ENCODE peak calls at places on chromosomes 12 and 14, in ten cellular contexts. Z is pancreas; Q is epithelial cell of proximal tubule; E is activated CD8-positive, alpha-beta T cell treated with anti-CD3 and anti-CD28 coated beads for 36 hours; N is stomach; T is GM12878; K is GM12865; O is fibroblast of mammary gland; Y is endothelial cell; C is foreskin fibroblast. D is an unnamed sample.

GRCh38 chr12:138898-139534 is 72.4 kb downstream of the IQSEC3 start:
- DNase-seq in Z (no peak), Q (no peak), E (peak; percentile 72), N (no peak), T (no peak), K (no peak), O (peak; percentile 23), Y (no peak), C (no peak), D (peak; percentile 45)

GRCh38 chr12:50221228-50222008 is 54.2 kb upstream of the CERS5 start:
- DNase-seq in Z (no peak), Q (no peak), E (no peak), N (no peak), T (peak; percentile 53), K (peak; percentile 64), O (peak; percentile 96), Y (no peak), C (peak; percentile 83), D (peak; percentile 94)

GRCh38 chr14:59463773-59464650 is 1.2 kb downstream of the GPR135 start:
- DNase-seq in Z (peak; percentile 38), Q (no peak), E (peak; percentile 64), N (no peak), T (no peak), K (peak; percentile 67), O (no peak), Y (peak; percentile 24), C (peak; percentile 40), D (peak; percentile 47)

GRCh38 chr12:53624453-53624852 is 1.7 kb downstream of the ATF7 start:
- DNase-seq in Z (no peak), Q (no peak), E (no peak), N (no peak), T (no peak), K (no peak), O (peak; percentile 44), Y (no peak), C (no peak), D (peak; percentile 61)

GRCh38 chr14:91919814-91920213 is 27.7 kb downstream of the FBLN5 start:
- DNase-seq in Z (no peak), Q (no peak), E (no peak), N (no peak), T (no peak), K (no peak), O (peak; percentile 79), Y (no peak), C (peak; percentile 63), D (peak; percentile 76)

GRCh38 chr14:91245029-91245428 is 525 bp upstream of the GPR68 start:
- DNase-seq in Z (no peak), Q (no peak), E (peak; percentile 94), N (no peak), T (no peak), K (no peak), O (no peak), Y (no peak), C (no peak), D (no peak)

GRCh38 chr14:69767369-69767999 is 542 bp downstream of the SRSF5 start:
- DNase-seq in Z (peak; percentile 93), Q (no peak), E (peak; percentile 95), N (peak; percentile 91), T (peak; percentile 61), K (peak; percentile 93), O (peak; percentile 87), Y (peak; percentile 96), C (peak; percentile 88), D (peak; percentile 95)

GRCh38 chr14:80926706-80927384 is 14.7 kb downstream of the CEP128 start:
- DNase-seq in Z (no peak), Q (no peak), E (no peak), N (no peak), T (no peak), K (peak; percentile 9), O (peak; percentile 66), Y (no peak), C (peak; percentile 66), D (peak; percentile 52)

GRCh38 chr12:97464241-97465011 is 1.8 kb downstream of the RMST start:
- DNase-seq in Z (no peak), Q (no peak), E (no peak), N (no peak), T (no peak), K (no peak), O (no peak), Y (no peak), C (no peak), D (no peak)

GRCh38 chr12:114408881-114409795 is 3.2 kb upstream of the TBX5 start:
- DNase-seq in Z (no peak), Q (no peak), E (no peak), N (no peak), T (no peak), K (no peak), O (peak; percentile 75), Y (no peak), C (no peak), D (no peak)

GRCh38 chr12:11015775-11016430 is 6.5 kb downstream of the TAS2R19 start:
- DNase-seq in Z (no peak), Q (no peak), E (no peak), N (no peak), T (no peak), K (no peak), O (no peak), Y (no peak), C (no peak), D (peak; percentile 8)

GRCh38 chr14:30779210-30779609 is 95.1 kb upstream of the COCH start:
- DNase-seq in Z (no peak), Q (no peak), E (no peak), N (no peak), T (no peak), K (peak; percentile 40), O (peak; percentile 48), Y (no peak), C (peak; percentile 5), D (peak; percentile 38)

DNA sequence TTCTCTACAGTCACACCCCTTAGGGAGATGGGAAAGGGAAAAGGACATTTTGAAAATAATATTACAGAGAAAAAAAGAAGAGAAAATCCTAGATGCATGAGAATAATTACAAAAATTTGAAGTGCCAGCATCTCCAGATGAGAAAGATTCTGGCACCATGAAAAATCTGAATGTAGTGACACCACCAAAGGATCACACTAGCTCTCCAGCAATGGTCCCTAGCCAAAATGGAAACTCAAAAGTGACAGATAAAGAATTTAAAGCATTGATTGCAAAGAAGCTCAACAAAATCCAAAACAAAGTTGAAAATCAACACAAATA is 27.4 kb upstream of the GARIN6 start:
- DNase-seq in Z (no peak), Q (no peak), E (no peak), N (no peak), T (no peak), K (no peak), O (no peak), Y (no peak), C (no peak), D (no peak)
- TF ChIP-seq CTCF in Z (no peak), Q (no peak), E (peak; percentile 25), N (no peak), T (no peak), K (no peak), O (no peak), Y (no peak), C (no peak), D (no peak)

GRCh38 chr12:79691299-79692248 is 810 bp upstream of the PAWR start:
- DNase-seq in Z (no peak), Q (peak; percentile 79), E (peak; percentile 7), N (no peak), T (no peak), K (no peak), O (peak; percentile 88), Y (no peak), C (peak; percentile 70), D (peak; percentile 89)

GRCh38 chr12:79690156-79690605 is 583 bp downstream of the PAWR start:
- DNase-seq in Z (no peak), Q (no peak), E (no peak), N (peak; percentile 41), T (no peak), K (peak; percentile 66), O (no peak), Y (peak; percentile 50), C (no peak), D (peak; percentile 30)

GRCh38 chr12:79689477-79690155 is 1.1 kb downstream of the PAWR start:
- DNase-seq in Z (peak; percentile 63), Q (no peak), E (peak; percentile 11), N (peak; percentile 49), T (no peak), K (peak; percentile 62), O (peak; percentile 46), Y (peak; percentile 55), C (no peak), D (peak; percentile 75)

GRCh38 chr12:79692249-79692619 is 1.5 kb upstream of the PAWR start:
- DNase-seq in Z (no peak), Q (no peak), E (no peak), N (no peak), T (no peak), K (no peak), O (no peak), Y (no peak), C (no peak), D (no peak)

GRCh38 chr12:79690606-79691298 is at the start of gene PAWR:
- DNase-seq in Z (peak; percentile 85), Q (no peak), E (peak; percentile 41), N (peak; percentile 83), T (no peak), K (peak; percentile 88), O (peak; percentile 46), Y (peak; percentile 79), C (peak; percentile 60), D (peak; percentile 78)
- TF ChIP-seq CTCF in Z (no peak), Q (peak; percentile 25), E (no peak), N (peak; percentile 16), T (peak; percentile 19), K (peak; percentile 24), O (no peak), Y (no peak), C (no peak), D (peak; percentile 30)

GRCh38 chr12:122835693-122836026 is 403 bp downstream of the HIP1R start:
- DNase-seq in Z (peak; percentile 59), Q (no peak), E (peak; percentile 36), N (no peak), T (no peak), K (peak; percentile 42), O (no peak), Y (no peak), C (no peak), D (no peak)
- TF ChIP-seq CTCF in Z (no peak), Q (no peak), E (no peak), N (no peak), T (no peak), K (no peak), O (no peak), Y (no peak), C (no peak), D (no peak)

GRCh38 chr12:6110006-6110405 is 14.5 kb downstream of the VWF start:
- DNase-seq in Z (no peak), Q (no peak), E (no peak), N (no peak), T (no peak), K (no peak), O (no peak), Y (no peak), C (no peak), D (no peak)

GRCh38 chr12:6106208-6106607 is 18.3 kb downstream of the VWF start:
- DNase-seq in Z (no peak), Q (no peak), E (no peak), N (no peak), T (no peak), K (no peak), O (no peak), Y (no peak), C (no peak), D (no peak)

GRCh38 chr12:6104842-6105241 is 19.6 kb downstream of the VWF start:
- DNase-seq in Z (no peak), Q (no peak), E (no peak), N (no peak), T (no peak), K (no peak), O (no peak), Y (no peak), C (no peak), D (no peak)

GRCh38 chr12:6104027-6104426 is 20.4 kb downstream of the VWF start:
- DNase-seq in Z (no peak), Q (no peak), E (no peak), N (no peak), T (no peak), K (no peak), O (no peak), Y (no peak), C (no peak), D (peak; percentile 43)
- TF ChIP-seq CTCF in Z (no peak), Q (no peak), E (no peak), N (no peak), T (no peak), K (no peak), O (no peak), Y (no peak), C (no peak), D (no peak)

D was measured in choroid plexus epithelial cell.